ENCODE peak calls at places on chromosomes 1 and 21, in eight cellular contexts. One of them, this sample, is unnamed. For H3K27me3, the result is how much of the 10 kb centered on the place peaks cover.

GRCh38 chr1:183578846-183579245 is 11.4 kb downstream of the NCF2 start:
- DNase-seq in CD4-positive, alpha-beta memory T cell: no peak
- DNase-seq in MM.1S: no peak
- DNase-seq in body of pancreas: no peak
- DNase-seq in GM23338: no peak
- DNase-seq in tibial nerve: no peak
- DNase-seq in brain microvascular endothelial cell: no peak
- DNase-seq in right lobe of liver: no peak
- DNase-seq in this sample: no peak

GRCh38 chr1:207824691-207825090 is 72.8 kb downstream of the CD46 start:
- DNase-seq in GM23338: no peak
- DNase-seq in CD4-positive, alpha-beta memory T cell: no peak
- DNase-seq in right lobe of liver: no peak
- DNase-seq in MM.1S: no peak
- DNase-seq in body of pancreas: no peak
- DNase-seq in brain microvascular endothelial cell: peak
- DNase-seq in tibial nerve: no peak
- DNase-seq in this sample: no peak

GRCh38 chr21:34592120-34592561 is 22.8 kb downstream of the RCAN1 start:
- DNase-seq in GM23338: no peak
- DNase-seq in tibial nerve: no peak
- DNase-seq in brain microvascular endothelial cell: peak
- DNase-seq in right lobe of liver: no peak
- DNase-seq in CD4-positive, alpha-beta memory T cell: no peak
- DNase-seq in body of pancreas: peak
- DNase-seq in MM.1S: no peak
- DNase-seq in this sample: peak

GRCh38 chr1:117061986-117062415 is 1.9 kb downstream of the TTF2 start:
- DNase-seq in body of pancreas: no peak
- DNase-seq in GM23338: no peak
- DNase-seq in right lobe of liver: no peak
- DNase-seq in brain microvascular endothelial cell: peak
- DNase-seq in MM.1S: no peak
- DNase-seq in tibial nerve: no peak
- DNase-seq in CD4-positive, alpha-beta memory T cell: no peak
- DNase-seq in this sample: no peak

GRCh38 chr1:169515641-169516040 is 29.9 kb upstream of the SLC19A2 start:
- DNase-seq in MM.1S: no peak
- DNase-seq in right lobe of liver: no peak
- DNase-seq in CD4-positive, alpha-beta memory T cell: no peak
- DNase-seq in GM23338: no peak
- DNase-seq in tibial nerve: no peak
- DNase-seq in brain microvascular endothelial cell: no peak
- DNase-seq in body of pancreas: no peak
- DNase-seq in this sample: no peak

GRCh38 chr1:70827030-70827429 is 220.6 kb downstream of the PTGER3 start:
- DNase-seq in MM.1S: no peak
- DNase-seq in body of pancreas: no peak
- DNase-seq in right lobe of liver: no peak
- DNase-seq in CD4-positive, alpha-beta memory T cell: no peak
- DNase-seq in GM23338: no peak
- DNase-seq in tibial nerve: no peak
- DNase-seq in brain microvascular endothelial cell: no peak
- DNase-seq in this sample: no peak

GRCh38 chr1:203120325-203121138 is 7.0 kb upstream of the ADORA1 start:
- DNase-seq in MM.1S: no peak
- DNase-seq in CD4-positive, alpha-beta memory T cell: no peak
- DNase-seq in body of pancreas: no peak
- DNase-seq in GM23338: no peak
- DNase-seq in brain microvascular endothelial cell: no peak
- DNase-seq in right lobe of liver: no peak
- DNase-seq in tibial nerve: no peak
- DNase-seq in this sample: no peak

GRCh38 chr1:229364216-229365065 is 21.6 kb upstream of the CCSAP start:
- DNase-seq in right lobe of liver: no peak
- DNase-seq in brain microvascular endothelial cell: no peak
- DNase-seq in MM.1S: no peak
- DNase-seq in CD4-positive, alpha-beta memory T cell: no peak
- DNase-seq in GM23338: no peak
- DNase-seq in tibial nerve: no peak
- DNase-seq in body of pancreas: no peak
- DNase-seq in this sample: peak

GRCh38 chr1:226870323-226871046 is at the start of gene PSEN2:
- DNase-seq in CD4-positive, alpha-beta memory T cell: peak
- DNase-seq in brain microvascular endothelial cell: peak
- DNase-seq in body of pancreas: peak
- DNase-seq in right lobe of liver: peak
- DNase-seq in tibial nerve: no peak
- DNase-seq in GM23338: peak
- DNase-seq in MM.1S: peak
- DNase-seq in this sample: peak

GRCh38 chr1:225318706-225319575 is 108.9 kb downstream of the LBR start:
- DNase-seq in MM.1S: peak
- DNase-seq in CD4-positive, alpha-beta memory T cell: peak
- DNase-seq in tibial nerve: peak
- DNase-seq in GM23338: peak
- DNase-seq in brain microvascular endothelial cell: peak
- DNase-seq in right lobe of liver: no peak
- DNase-seq in body of pancreas: peak
- DNase-seq in this sample: no peak

GRCh38 chr21:36159356-36159921 is 2.8 kb downstream of the DOP1B start:
- DNase-seq in body of pancreas: no peak
- DNase-seq in tibial nerve: no peak
- DNase-seq in MM.1S: no peak
- DNase-seq in GM23338: no peak
- DNase-seq in right lobe of liver: no peak
- DNase-seq in CD4-positive, alpha-beta memory T cell: no peak
- DNase-seq in brain microvascular endothelial cell: no peak
- DNase-seq in this sample: no peak

GRCh38 chr1:47901001-47901575 is 96.1 kb downstream of the TRABD2B start:
- DNase-seq in MM.1S: no peak
- DNase-seq in right lobe of liver: no peak
- DNase-seq in body of pancreas: no peak
- DNase-seq in tibial nerve: no peak
- DNase-seq in GM23338: no peak
- DNase-seq in brain microvascular endothelial cell: no peak
- DNase-seq in CD4-positive, alpha-beta memory T cell: no peak
- DNase-seq in this sample: no peak

GRCh38 chr1:55955237-55955636 is 624.1 kb downstream of the PLPP3 start:
- DNase-seq in MM.1S: no peak
- DNase-seq in body of pancreas: no peak
- DNase-seq in GM23338: no peak
- DNase-seq in tibial nerve: no peak
- DNase-seq in brain microvascular endothelial cell: peak
- DNase-seq in CD4-positive, alpha-beta memory T cell: no peak
- DNase-seq in right lobe of liver: no peak
- DNase-seq in this sample: peak

GRCh38 chr1:183653876-183654451 is 848 bp upstream of the APOBEC4 start:
- DNase-seq in tibial nerve: no peak
- DNase-seq in GM23338: no peak
- DNase-seq in MM.1S: peak
- DNase-seq in CD4-positive, alpha-beta memory T cell: no peak
- DNase-seq in right lobe of liver: no peak
- DNase-seq in body of pancreas: no peak
- DNase-seq in brain microvascular endothelial cell: no peak
- DNase-seq in this sample: no peak

GRCh38 chr1:55980574-55980973 is 598.8 kb downstream of the PLPP3 start:
- DNase-seq in GM23338: no peak
- DNase-seq in CD4-positive, alpha-beta memory T cell: no peak
- DNase-seq in body of pancreas: no peak
- DNase-seq in MM.1S: no peak
- DNase-seq in brain microvascular endothelial cell: no peak
- DNase-seq in right lobe of liver: no peak
- DNase-seq in tibial nerve: no peak
- DNase-seq in this sample: no peak

GRCh38 chr21:31410763-31411278 is 66.8 kb upstream of the TIAM1 start:
- DNase-seq in tibial nerve: no peak
- DNase-seq in MM.1S: peak
- DNase-seq in CD4-positive, alpha-beta memory T cell: peak
- DNase-seq in right lobe of liver: no peak
- DNase-seq in brain microvascular endothelial cell: no peak
- DNase-seq in GM23338: no peak
- DNase-seq in body of pancreas: no peak
- DNase-seq in this sample: no peak

GRCh38 chr1:7616076-7616833 is 154.8 kb upstream of the VAMP3 start:
- DNase-seq in GM23338: peak
- DNase-seq in tibial nerve: peak
- DNase-seq in right lobe of liver: no peak
- DNase-seq in body of pancreas: peak
- DNase-seq in brain microvascular endothelial cell: peak
- DNase-seq in CD4-positive, alpha-beta memory T cell: no peak
- DNase-seq in MM.1S: peak
- DNase-seq in this sample: peak

GRCh38 chr1:105442901-105443300 is 1613.6 kb upstream of the PRMT6 start:
- DNase-seq in right lobe of liver: no peak
- DNase-seq in GM23338: no peak
- DNase-seq in body of pancreas: no peak
- DNase-seq in CD4-positive, alpha-beta memory T cell: no peak
- DNase-seq in MM.1S: no peak
- DNase-seq in tibial nerve: no peak
- DNase-seq in brain microvascular endothelial cell: no peak
- DNase-seq in this sample: no peak

GRCh38 chr1:236978740-236979139 is 25.5 kb downstream of the MT1HL1 start:
- DNase-seq in body of pancreas: no peak
- DNase-seq in CD4-positive, alpha-beta memory T cell: no peak
- DNase-seq in GM23338: no peak
- DNase-seq in right lobe of liver: no peak
- DNase-seq in tibial nerve: no peak
- DNase-seq in MM.1S: no peak
- DNase-seq in brain microvascular endothelial cell: no peak
- DNase-seq in this sample: peak

GRCh38 chr1:2853711-2854110 is 52.2 kb upstream of the TTC34 start:
- DNase-seq in GM23338: no peak
- DNase-seq in right lobe of liver: peak
- DNase-seq in tibial nerve: no peak
- DNase-seq in MM.1S: no peak
- DNase-seq in brain microvascular endothelial cell: no peak
- DNase-seq in CD4-positive, alpha-beta memory T cell: no peak
- DNase-seq in body of pancreas: no peak
- DNase-seq in this sample: no peak
- H3K27me3 ChIP-seq in GM23338: under half
- H3K27me3 ChIP-seq in right lobe of liver: under half
- H3K27me3 ChIP-seq in tibial nerve: half or more
- H3K27me3 ChIP-seq in MM.1S: half or more
- H3K27me3 ChIP-seq in brain microvascular endothelial cell: under half
- H3K27me3 ChIP-seq in CD4-positive, alpha-beta memory T cell: under half
- H3K27me3 ChIP-seq in body of pancreas: under half
- H3K27me3 ChIP-seq in this sample: under half

DNA sequence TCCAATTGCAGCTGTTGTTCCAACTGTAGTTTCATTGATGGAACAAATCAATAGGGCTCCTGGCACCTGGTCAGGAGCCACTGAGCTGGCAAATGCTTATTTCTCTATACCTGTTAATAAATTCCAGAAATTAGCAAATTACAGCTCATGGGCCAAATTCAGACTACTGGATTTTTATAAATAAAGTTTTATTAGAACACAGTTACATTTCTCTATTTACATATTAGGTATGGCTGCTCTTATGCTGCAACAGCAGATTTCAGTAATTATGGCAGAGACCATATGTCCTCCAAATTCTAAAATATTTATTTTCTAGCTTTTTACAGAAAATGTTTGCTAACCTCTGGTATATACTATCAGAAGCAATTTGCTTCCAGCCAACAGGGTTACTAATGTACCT is 47.8 kb downstream of the DUSP10 start:
- DNase-seq in tibial nerve: no peak
- DNase-seq in brain microvascular endothelial cell: no peak
- DNase-seq in GM23338: no peak
- DNase-seq in MM.1S: no peak
- DNase-seq in CD4-positive, alpha-beta memory T cell: no peak
- DNase-seq in right lobe of liver: no peak
- DNase-seq in body of pancreas: no peak
- DNase-seq in this sample: no peak
- H3K4me3 ChIP-seq in tibial nerve: no peak
- H3K4me3 ChIP-seq in brain microvascular endothelial cell: no peak
- H3K4me3 ChIP-seq in GM23338: no peak
- H3K4me3 ChIP-seq in MM.1S: no peak
- H3K4me3 ChIP-seq in CD4-positive, alpha-beta memory T cell: no peak
- H3K4me3 ChIP-seq in right lobe of liver: no peak
- H3K4me3 ChIP-seq in body of pancreas: no peak
- H3K4me3 ChIP-seq in this sample: no peak

GRCh38 chr1:154628122-154628405 is 20.1 kb upstream of the ADAR start:
- DNase-seq in brain microvascular endothelial cell: no peak
- DNase-seq in tibial nerve: no peak
- DNase-seq in right lobe of liver: no peak
- DNase-seq in body of pancreas: no peak
- DNase-seq in MM.1S: no peak
- DNase-seq in GM23338: no peak
- DNase-seq in CD4-positive, alpha-beta memory T cell: no peak
- DNase-seq in this sample: no peak
- H3K27me3 ChIP-seq in brain microvascular endothelial cell: under half
- H3K27me3 ChIP-seq in tibial nerve: under half
- H3K27me3 ChIP-seq in right lobe of liver: under half
- H3K27me3 ChIP-seq in body of pancreas: under half
- H3K27me3 ChIP-seq in MM.1S: under half
- H3K27me3 ChIP-seq in GM23338: under half
- H3K27me3 ChIP-seq in CD4-positive, alpha-beta memory T cell: under half
- H3K27me3 ChIP-seq in this sample: under half

GRCh38 chr21:26127073-26127814 is 43.3 kb downstream of the APP start:
- DNase-seq in right lobe of liver: no peak
- DNase-seq in tibial nerve: no peak
- DNase-seq in CD4-positive, alpha-beta memory T cell: no peak
- DNase-seq in brain microvascular endothelial cell: no peak
- DNase-seq in body of pancreas: no peak
- DNase-seq in GM23338: no peak
- DNase-seq in MM.1S: no peak
- DNase-seq in this sample: no peak

GRCh38 chr21:26125433-26126167 is 45.0 kb downstream of the APP start:
- DNase-seq in right lobe of liver: no peak
- DNase-seq in body of pancreas: no peak
- DNase-seq in CD4-positive, alpha-beta memory T cell: no peak
- DNase-seq in brain microvascular endothelial cell: no peak
- DNase-seq in MM.1S: no peak
- DNase-seq in tibial nerve: no peak
- DNase-seq in GM23338: no peak
- DNase-seq in this sample: no peak

GRCh38 chr21:26124421-26124833 is 46.1 kb downstream of the APP start:
- DNase-seq in body of pancreas: no peak
- DNase-seq in CD4-positive, alpha-beta memory T cell: no peak
- DNase-seq in right lobe of liver: no peak
- DNase-seq in GM23338: no peak
- DNase-seq in tibial nerve: no peak
- DNase-seq in brain microvascular endothelial cell: peak
- DNase-seq in MM.1S: no peak
- DNase-seq in this sample: no peak

GRCh38 chr21:26124896-26125295 is 45.7 kb downstream of the APP start:
- DNase-seq in brain microvascular endothelial cell: no peak
- DNase-seq in body of pancreas: peak
- DNase-seq in GM23338: no peak
- DNase-seq in CD4-positive, alpha-beta memory T cell: no peak
- DNase-seq in tibial nerve: no peak
- DNase-seq in MM.1S: no peak
- DNase-seq in right lobe of liver: no peak
- DNase-seq in this sample: no peak

DNA sequence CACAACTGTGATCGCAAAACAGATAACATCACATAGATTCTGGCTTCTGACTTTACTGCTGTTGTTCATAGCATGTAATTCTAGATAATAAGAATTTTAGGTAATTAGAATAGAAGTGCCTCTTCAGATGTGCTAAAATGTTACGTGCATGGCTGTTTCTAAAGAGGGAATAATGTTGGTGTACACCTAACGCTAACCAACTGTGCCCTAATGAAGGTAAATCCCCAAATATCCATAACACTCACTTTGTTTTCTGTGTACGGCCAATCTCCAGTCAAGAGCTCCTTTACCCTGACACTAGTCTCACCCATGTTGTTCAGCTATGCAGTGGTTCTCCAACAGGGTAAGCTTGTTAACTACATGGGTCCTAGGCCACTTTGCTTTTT is 44.4 kb downstream of the APP start:
- DNase-seq in brain microvascular endothelial cell: no peak
- DNase-seq in right lobe of liver: no peak
- DNase-seq in body of pancreas: no peak
- DNase-seq in MM.1S: no peak
- DNase-seq in CD4-positive, alpha-beta memory T cell: no peak
- DNase-seq in GM23338: no peak
- DNase-seq in tibial nerve: no peak
- DNase-seq in this sample: no peak
- H3K4me3 ChIP-seq in brain microvascular endothelial cell: no peak
- H3K4me3 ChIP-seq in right lobe of liver: no peak
- H3K4me3 ChIP-seq in body of pancreas: no peak
- H3K4me3 ChIP-seq in MM.1S: no peak
- H3K4me3 ChIP-seq in CD4-positive, alpha-beta memory T cell: no peak
- H3K4me3 ChIP-seq in GM23338: peak
- H3K4me3 ChIP-seq in tibial nerve: no peak
- H3K4me3 ChIP-seq in this sample: no peak

This sample was measured in MG63.